ENCODE peak calls at places on chromosomes 1 and 21, in nine cellular contexts. Q, P, O, X, E, W, M, U and F are unnamed samples.

GRCh38 chr1:38888423-38889333 is 7.3 kb upstream of the GJA9 start:
- DNase-seq in M (no peak), Q (no peak), U (no peak), W (no peak), E (no peak), O (no peak), P (no peak), X (no peak), F (no peak)

GRCh38 chr1:94060720-94061119 is 60.2 kb downstream of the ABCA4 start:
- DNase-seq in Q (no peak), U (no peak), M (no peak), O (no peak), W (no peak), X (no peak), E (no peak), P (no peak), F (no peak)

GRCh38 chr1:107870691-107871090 is 94.3 kb downstream of the VAV3 start:
- DNase-seq in U (peak), M (no peak), Q (no peak), O (no peak), P (no peak), X (no peak), E (peak), W (peak), F (peak)

GRCh38 chr1:215459136-215459535 is 108.0 kb upstream of the KCTD3 start:
- DNase-seq in Q (no peak), M (no peak), E (no peak), P (no peak), W (no peak), X (no peak), U (no peak), O (no peak), F (no peak)

GRCh38 chr1:228091084-228091483 is 8.6 kb downstream of the ARF1 start:
- DNase-seq in W (no peak), U (no peak), E (no peak), M (no peak), O (no peak), Q (no peak), P (no peak), X (peak), F (no peak)

GRCh38 chr1:206783506-206783905 is 11.2 kb upstream of the IL10 start:
- DNase-seq in O (no peak), M (no peak), Q (no peak), X (no peak), P (no peak), E (no peak), U (no peak), W (no peak), F (no peak)

GRCh38 chr1:200893411-200893901 is 1.2 kb upstream of the INAVA start:
- DNase-seq in X (no peak), U (no peak), W (no peak), E (no peak), P (no peak), M (no peak), Q (no peak), O (no peak), F (no peak)

GRCh38 chr1:8463144-8463927 is 145.4 kb downstream of the SLC45A1 start:
- DNase-seq in U (peak), Q (no peak), W (peak), P (peak), E (peak), M (no peak), X (no peak), O (no peak), F (no peak)

GRCh38 chr1:97119260-97119659 is 397.7 kb downstream of the PTBP2 start:
- DNase-seq in U (no peak), M (no peak), Q (no peak), O (no peak), E (no peak), X (no peak), W (no peak), P (no peak), F (no peak)

GRCh38 chr1:201134405-201134804 is 7.4 kb upstream of the ASCL5 start:
- DNase-seq in X (no peak), M (no peak), O (no peak), U (no peak), Q (no peak), W (no peak), E (no peak), P (no peak), F (no peak)

DNA sequence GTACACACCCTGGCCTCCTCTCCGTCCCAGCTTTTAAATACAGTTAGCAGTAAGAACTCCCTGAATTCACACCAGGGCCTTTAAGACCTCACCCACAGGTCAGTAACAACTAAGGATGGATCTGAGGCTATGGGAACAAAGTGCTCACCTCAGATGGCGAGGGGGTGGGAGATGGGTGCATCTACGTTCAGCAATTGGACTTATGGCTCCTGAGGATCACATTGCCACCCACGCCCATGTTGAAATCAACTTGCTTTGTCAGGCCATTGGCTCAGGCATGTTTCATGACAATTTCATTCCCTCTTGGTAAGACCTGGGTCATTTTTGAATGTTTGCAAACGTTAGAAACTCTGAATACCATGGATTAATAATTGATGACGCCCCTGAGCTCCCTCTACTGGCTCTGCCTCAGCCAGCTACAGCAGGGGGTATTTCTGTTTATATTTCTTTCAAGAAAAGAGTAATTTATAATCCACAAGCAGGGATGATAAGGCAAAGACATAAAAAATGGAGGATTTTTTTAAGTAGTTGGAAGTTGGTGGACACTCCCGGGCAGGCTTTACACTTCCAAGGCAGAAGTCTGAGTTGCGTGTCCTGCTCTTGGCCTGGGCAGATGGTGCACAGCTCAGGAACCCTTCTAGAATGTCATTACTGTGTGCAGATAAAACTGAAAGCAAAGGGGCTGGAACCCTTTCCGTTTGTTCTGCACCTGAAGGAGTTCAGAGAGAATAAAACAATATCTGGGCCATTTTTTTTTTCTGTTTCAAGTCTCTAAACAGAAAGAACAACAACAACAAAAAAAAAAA is 13.7 kb upstream of the LBR start:
- DNase-seq in Q (no peak), O (no peak), U (no peak), M (no peak), W (no peak), E (no peak), X (no peak), P (no peak), F (no peak)
- TF ChIP-seq CTCF in Q (peak), O (no peak), U (peak), M (peak), W (peak), E (peak), X (peak), P (peak), F (no peak)

DNA sequence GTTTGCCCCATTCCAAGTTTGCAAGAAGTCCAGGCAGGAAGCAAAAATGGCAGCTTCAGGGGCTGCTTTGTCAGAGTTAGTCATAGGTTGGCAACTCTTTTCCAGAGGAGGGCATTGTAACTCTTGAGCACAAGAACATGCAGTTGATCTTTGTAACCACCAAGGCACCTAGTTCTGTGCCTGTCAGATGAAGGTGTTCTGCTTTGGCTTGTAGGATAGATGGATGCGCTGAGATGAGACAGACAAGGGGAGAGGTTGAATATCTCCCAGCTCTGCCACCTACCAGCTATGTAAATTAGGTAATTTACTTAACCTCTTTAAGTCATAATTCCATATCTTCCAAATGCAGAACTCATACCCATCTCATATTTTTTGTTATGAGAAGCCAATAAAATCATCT is 89.3 kb downstream of the ZNF648 start:
- DNase-seq in Q (no peak), O (no peak), E (no peak), M (no peak), X (no peak), W (no peak), U (no peak), P (no peak), F (no peak)
- TF ChIP-seq CTCF in Q (no peak), O (no peak), E (no peak), M (no peak), X (no peak), W (no peak), U (no peak), P (no peak), F (no peak)

DNA sequence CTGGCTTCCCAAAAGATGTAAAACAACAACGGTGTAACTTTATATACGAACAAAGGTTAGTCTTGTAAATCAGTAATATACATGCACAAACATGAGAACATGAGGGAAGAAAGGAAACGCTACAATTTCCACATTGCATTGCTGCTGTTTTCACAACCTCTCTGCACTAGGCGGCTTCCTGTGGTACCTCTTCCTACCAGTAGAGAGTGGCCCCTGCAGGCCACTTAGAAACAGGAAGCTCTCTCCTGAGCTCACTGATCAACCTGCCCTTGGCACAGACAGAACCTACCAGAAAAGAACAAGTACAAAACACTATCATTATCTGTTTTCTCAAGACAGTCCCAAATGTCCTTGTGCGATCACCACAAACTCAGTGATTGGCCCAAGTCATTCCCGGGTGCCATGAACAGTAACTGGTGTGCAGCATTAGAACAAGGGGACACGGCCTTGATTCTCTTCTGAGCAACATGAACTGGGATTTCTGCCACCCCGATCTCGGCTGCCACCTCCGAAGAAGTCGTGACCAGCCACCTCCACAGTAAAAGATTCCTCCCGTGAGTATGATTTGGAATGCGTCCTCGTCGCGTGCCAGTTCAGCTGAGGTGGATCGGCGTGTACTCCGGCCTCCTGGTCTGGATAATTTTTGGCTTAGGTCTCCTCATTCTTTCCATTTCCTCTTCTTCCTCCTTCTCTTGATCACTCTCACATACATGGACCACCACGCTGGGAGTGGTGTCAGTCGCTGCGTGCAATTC is 5.7 kb upstream of the KCNE1 start:
- DNase-seq in W (no peak), X (no peak), O (no peak), E (no peak), U (no peak), Q (no peak), M (no peak), P (no peak), F (no peak)
- TF ChIP-seq CTCF in W (no peak), X (peak), O (no peak), E (peak), U (peak), Q (peak), M (no peak), P (peak), F (no peak)

DNA sequence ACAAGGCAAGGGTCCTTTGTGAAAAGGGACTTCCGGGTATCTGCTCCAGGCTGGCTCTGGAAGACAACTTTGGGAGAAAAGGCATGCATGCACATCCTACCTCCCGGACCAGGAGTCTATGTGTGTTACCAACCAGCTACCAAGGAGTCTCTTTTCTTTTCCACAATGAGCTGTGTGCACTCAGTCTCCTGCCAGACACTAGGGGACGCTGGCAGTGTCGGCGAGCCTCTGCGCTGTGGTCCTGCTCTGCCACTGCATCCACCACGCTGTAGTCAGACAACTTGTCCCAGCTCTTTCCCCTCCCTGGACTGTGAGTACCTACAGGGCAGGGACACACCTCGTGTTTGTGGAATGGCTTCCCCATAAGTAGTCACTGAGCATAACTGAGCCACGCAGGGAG is 5.1 kb upstream of the SSR2 start:
- DNase-seq in E (peak), M (no peak), O (no peak), Q (no peak), W (peak), U (peak), X (peak), P (peak), F (no peak)
- TF ChIP-seq CTCF in E (peak), M (peak), O (peak), Q (no peak), W (peak), U (peak), X (peak), P (peak), F (no peak)

GRCh38 chr1:243916160-243916559 is 66.1 kb upstream of the AKT3 start:
- DNase-seq in O (no peak), W (peak), M (no peak), U (no peak), P (no peak), E (peak), Q (no peak), X (no peak), F (peak)

GRCh38 chr1:243912347-243912746 is 62.3 kb upstream of the AKT3 start:
- DNase-seq in O (no peak), E (no peak), U (no peak), Q (no peak), W (no peak), P (no peak), X (no peak), M (no peak), F (no peak)

GRCh38 chr1:243917863-243918565 is 68.0 kb upstream of the AKT3 start:
- DNase-seq in Q (no peak), P (no peak), U (peak), W (peak), O (no peak), E (peak), X (no peak), M (no peak), F (no peak)

GRCh38 chr1:243921113-243921512 is 71.1 kb upstream of the AKT3 start:
- DNase-seq in P (no peak), Q (no peak), X (no peak), O (no peak), M (no peak), U (no peak), W (no peak), E (no peak), F (no peak)

DNA sequence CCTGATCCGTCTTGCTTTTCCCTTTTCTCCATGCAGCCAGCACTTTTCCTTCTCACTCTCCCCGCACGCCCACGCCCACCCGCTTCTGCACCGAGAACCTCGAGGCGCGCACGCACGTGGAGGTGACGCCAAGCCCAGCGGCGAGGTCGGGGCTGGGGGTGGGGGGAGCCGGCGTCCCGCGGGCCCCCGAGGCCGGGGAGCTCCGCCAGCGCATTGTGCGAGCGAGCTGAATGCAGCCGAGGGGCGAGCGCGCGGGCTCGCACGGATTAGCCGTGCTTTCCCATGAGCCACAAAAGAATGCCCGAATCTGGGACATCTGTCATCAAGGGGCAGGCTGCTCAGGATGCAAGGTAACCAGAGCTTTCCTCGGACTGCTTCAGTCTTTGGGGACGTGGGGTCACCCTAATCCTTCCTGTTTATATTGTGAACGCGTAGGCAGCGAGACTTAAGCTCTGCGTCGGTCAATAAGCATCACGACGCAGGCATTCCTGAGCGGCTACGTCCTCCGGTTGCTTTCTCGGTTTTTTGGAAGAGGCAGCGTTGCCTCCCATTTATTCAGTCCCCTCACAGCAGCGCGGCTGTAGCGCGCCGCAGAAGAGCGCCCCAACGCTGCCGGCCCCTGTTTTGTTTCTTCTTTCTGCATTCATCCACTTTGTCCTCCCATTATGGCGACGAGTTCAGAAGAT is 67.3 kb upstream of the AKT3 start:
- DNase-seq in X (peak), Q (no peak), E (peak), W (peak), U (peak), P (peak), O (no peak), M (peak), F (no peak)
- TF ChIP-seq CTCF in X (no peak), Q (peak), E (no peak), W (no peak), U (peak), P (peak), O (no peak), M (no peak), F (no peak)

DNA sequence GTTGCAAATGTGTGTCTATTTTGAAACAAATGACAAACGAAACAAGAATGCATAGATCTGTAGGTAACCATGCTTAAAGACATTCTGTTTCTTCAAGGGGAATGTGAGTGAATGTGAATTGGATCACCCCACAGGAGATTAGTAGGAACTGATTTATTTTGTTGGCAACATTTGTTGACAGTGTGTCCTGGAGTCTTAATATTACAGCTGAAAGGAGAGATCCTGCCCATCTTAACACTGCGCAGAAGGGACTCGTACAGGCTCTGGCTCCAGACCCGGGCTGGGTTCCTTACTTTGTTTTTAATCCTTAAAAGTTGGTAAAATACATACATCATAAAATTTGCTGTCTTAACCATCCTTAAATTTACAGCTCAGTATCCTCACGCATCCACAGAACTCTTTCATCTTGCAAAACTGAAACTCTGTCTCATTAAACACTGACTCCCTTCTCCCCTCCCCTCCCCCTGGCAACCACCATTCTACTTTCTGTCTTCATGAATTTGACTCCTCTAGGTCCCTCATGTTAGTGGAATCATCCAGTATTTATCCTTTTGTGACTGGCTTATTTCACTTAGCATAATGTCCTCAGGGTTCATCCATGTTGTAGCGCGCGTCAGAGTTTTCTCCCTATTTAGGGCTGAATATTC is 74.1 kb downstream of the GALNT2 start:
- DNase-seq in P (no peak), U (peak), Q (no peak), E (peak), M (no peak), X (no peak), O (no peak), W (peak), F (peak)
- TF ChIP-seq CTCF in P (no peak), U (no peak), Q (no peak), E (no peak), M (no peak), X (no peak), O (no peak), W (no peak), F (no peak)

GRCh38 chr1:63777286-63777685 is 3.5 kb downstream of the ROR1 start:
- DNase-seq in W (no peak), U (no peak), P (no peak), Q (no peak), M (no peak), E (no peak), X (no peak), O (no peak), F (no peak)
- TF ChIP-seq CTCF in W (no peak), U (peak), P (peak), Q (peak), M (no peak), E (peak), X (no peak), O (no peak), F (no peak)

GRCh38 chr1:244207935-244208244 is 156.8 kb downstream of the ZBTB18 start:
- DNase-seq in U (no peak), W (peak), M (no peak), Q (no peak), X (no peak), P (no peak), O (no peak), E (peak), F (no peak)
- TF ChIP-seq CTCF in U (no peak), W (no peak), M (no peak), Q (no peak), X (no peak), P (no peak), O (no peak), E (no peak), F (no peak)

DNA sequence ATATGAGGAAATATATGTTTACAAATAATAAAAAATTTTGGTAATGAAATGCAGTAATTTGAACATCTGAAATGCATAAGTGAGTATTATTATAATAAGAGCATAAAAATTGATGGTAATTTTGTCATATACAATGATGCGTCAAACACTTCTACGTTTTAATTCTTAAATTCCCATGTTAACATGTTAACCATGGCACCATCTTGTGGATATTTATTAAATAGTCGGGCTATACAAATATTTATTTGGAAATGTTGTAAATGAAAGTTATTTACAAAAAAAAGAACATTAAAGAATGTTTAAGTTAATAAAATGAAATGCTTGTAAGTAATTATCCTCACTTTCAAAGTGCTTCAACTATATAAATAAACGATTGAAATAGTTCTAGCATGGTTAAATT is 57.2 kb upstream of the C1orf185 start:
- DNase-seq in O (no peak), U (peak), E (peak), Q (no peak), M (no peak), P (peak), W (peak), X (no peak), F (peak)
- TF ChIP-seq CTCF in O (no peak), U (peak), E (peak), Q (peak), M (peak), P (peak), W (no peak), X (peak), F (peak)

DNA sequence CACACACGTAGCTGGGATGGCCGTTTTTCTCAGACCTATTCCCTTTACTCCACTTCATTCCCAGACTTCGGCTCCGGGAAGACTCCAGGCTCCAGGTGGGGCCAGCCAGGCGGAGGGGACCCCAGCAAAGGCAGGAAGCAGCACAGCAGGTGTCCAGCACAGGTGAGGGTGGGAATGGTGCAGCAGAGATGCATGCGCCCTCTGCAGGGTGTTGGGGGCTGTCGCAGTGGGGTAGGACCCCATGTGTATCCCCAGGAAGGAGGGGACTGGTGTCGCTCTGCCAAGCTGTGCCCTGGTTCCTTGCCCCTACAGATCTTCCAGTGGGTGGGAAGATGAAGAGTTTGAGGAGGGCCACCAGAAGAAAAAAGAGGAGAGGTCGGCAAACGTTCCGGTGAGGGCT is 5.3 kb downstream of the TTC24 start:
- DNase-seq in Q (no peak), U (no peak), M (no peak), O (no peak), P (no peak), W (no peak), X (no peak), E (no peak), F (no peak)
- TF ChIP-seq CTCF in Q (no peak), U (no peak), M (no peak), O (no peak), P (peak), W (peak), X (no peak), E (peak), F (no peak)